ENCODE peak calls at places on chromosomes 3 and 15, in six cellular contexts. P is astrocyte of the spinal cord, E is cardiac fibroblast, J is mesothelial cell of epicardium, O is left ventricle myocardium inferior, S is choroid plexus epithelial cell. K is an unnamed sample.

GRCh38 chr3:182969277-182969676 is 11.1 kb downstream of the DCUN1D1 start:
- DNase-seq in P (peak; percentile 69), S (peak; percentile 85), E (peak; percentile 80), J (no peak), O (no peak), K (no peak)

GRCh38 chr3:53721187-53721946 is 124.9 kb downstream of the CHDH start:
- DNase-seq in P (peak; percentile 8), E (peak; percentile 9), J (no peak), S (no peak), O (no peak), K (no peak)

GRCh38 chr3:45365060-45365459 is 23.3 kb upstream of the LARS2 start:
- DNase-seq in P (peak; percentile 27), E (no peak), O (no peak), J (no peak), S (no peak), K (no peak)

GRCh38 chr3:45154641-45155147 is 8.5 kb upstream of the CDCP1 start:
- DNase-seq in J (no peak), O (no peak), E (peak; percentile 75), S (peak; percentile 35), P (peak; percentile 54), K (no peak)

GRCh38 chr15:51299187-51300015 is 39.0 kb downstream of the CYP19A1 start:
- DNase-seq in S (no peak), E (no peak), P (no peak), O (no peak), J (no peak), K (no peak)

GRCh38 chr15:57364282-57365007 is 11.9 kb upstream of the CGNL1 start:
- DNase-seq in P (peak; percentile 39), J (no peak), E (no peak), O (no peak), S (peak; percentile 57), K (no peak)

GRCh38 chr3:50272911-50273688 is 4.2 kb downstream of the SEMA3B start:
- DNase-seq in J (peak; percentile 73), E (peak; percentile 76), P (peak; percentile 67), O (peak; percentile 85), S (peak; percentile 72), K (peak; percentile 91)

GRCh38 chr15:40048155-40048792 is 9.3 kb upstream of the SRP14 start:
- DNase-seq in P (no peak), J (no peak), E (no peak), S (no peak), O (no peak), K (no peak)

GRCh38 chr3:125043599-125044151 is 12.1 kb downstream of the HEG1 start:
- DNase-seq in P (no peak), O (peak; percentile 60), J (no peak), S (no peak), E (no peak), K (no peak)

DNA sequence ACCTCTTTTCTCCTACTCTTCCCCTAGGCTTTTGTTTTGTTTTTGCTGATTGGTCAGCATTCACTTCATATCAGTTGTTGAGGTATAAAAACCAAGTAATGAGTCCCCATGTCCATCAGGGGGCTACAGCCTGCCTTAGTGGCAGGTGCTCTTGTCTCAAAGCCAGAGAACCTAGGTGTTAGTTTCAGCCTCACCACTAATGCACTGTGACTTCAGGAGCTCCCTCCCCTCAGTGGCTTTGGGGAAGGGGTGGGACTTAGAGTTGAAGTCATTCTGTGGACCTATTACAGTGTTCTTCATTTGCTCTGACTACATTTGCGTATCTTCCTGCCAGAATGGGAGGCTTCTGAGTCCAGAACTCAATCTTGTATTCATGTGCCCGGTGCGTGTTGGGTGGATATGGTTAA is 41.6 kb downstream of the NR2C2 start:
- DNase-seq in S (no peak), E (no peak), J (no peak), O (no peak), P (no peak), K (peak; percentile 21)
- TF ChIP-seq CTCF in S (no peak), E (no peak), J (no peak), O (no peak), P (no peak), K (no peak)

GRCh38 chr3:71509024-71509423 is 74.5 kb downstream of the FOXP1 start:
- DNase-seq in S (no peak), E (peak; percentile 42), O (no peak), P (peak; percentile 48), J (no peak), K (no peak)

GRCh38 chr3:71511037-71511436 is 72.5 kb downstream of the FOXP1 start:
- DNase-seq in O (no peak), J (no peak), E (peak; percentile 92), P (peak; percentile 99), S (peak; percentile 98), K (no peak)

GRCh38 chr3:71512000-71512399 is 71.5 kb downstream of the FOXP1 start:
- DNase-seq in J (no peak), O (no peak), S (no peak), P (no peak), E (no peak), K (no peak)

GRCh38 chr3:71511446-71511845 is 72.1 kb downstream of the FOXP1 start:
- DNase-seq in P (no peak), E (no peak), S (no peak), O (no peak), J (no peak), K (no peak)

GRCh38 chr3:71510485-71510884 is 73.0 kb downstream of the FOXP1 start:
- DNase-seq in J (no peak), S (peak; percentile 87), P (peak; percentile 85), E (peak; percentile 63), O (no peak), K (no peak)
- TF ChIP-seq CTCF in J (no peak), S (peak; percentile 65), P (peak; percentile 58), E (peak; percentile 33), O (no peak), K (no peak)

DNA sequence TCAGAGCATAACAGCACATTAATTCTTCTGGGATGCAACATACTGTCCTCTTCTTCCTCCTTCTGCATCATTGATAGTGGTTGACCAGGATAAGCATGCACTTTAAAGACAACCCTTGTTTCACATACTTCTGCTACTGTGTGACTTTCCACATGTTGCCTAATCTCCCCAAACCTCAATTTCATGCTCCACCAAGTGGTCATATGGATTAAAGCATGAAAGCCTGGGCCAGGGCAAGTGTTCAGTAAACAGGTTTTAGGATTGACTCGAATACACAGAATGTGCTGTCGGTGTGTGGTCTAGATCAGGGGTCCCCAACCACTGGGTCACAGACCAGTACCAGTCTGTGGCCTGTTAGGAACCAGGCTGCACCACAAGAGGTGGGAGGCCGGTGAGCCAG is 22.5 kb upstream of the BFSP2 start:
- DNase-seq in S (peak; percentile 82), E (peak; percentile 76), O (no peak), P (peak; percentile 65), J (no peak), K (no peak)
- TF ChIP-seq CTCF in S (peak; percentile 75), E (peak; percentile 63), O (peak; percentile 56), P (peak; percentile 64), J (no peak), K (no peak)

GRCh38 chr3:27685474-27685873 is 36.6 kb downstream of the EOMES start:
- DNase-seq in O (no peak), P (no peak), S (no peak), E (no peak), J (no peak), K (no peak)

GRCh38 chr3:27684302-27684701 is 37.8 kb downstream of the EOMES start:
- DNase-seq in E (no peak), P (no peak), J (no peak), S (no peak), O (no peak), K (no peak)

GRCh38 chr3:27686642-27687041 is 35.5 kb downstream of the EOMES start:
- DNase-seq in J (no peak), P (peak; percentile 62), S (peak; percentile 91), O (no peak), E (peak; percentile 89), K (no peak)

DNA sequence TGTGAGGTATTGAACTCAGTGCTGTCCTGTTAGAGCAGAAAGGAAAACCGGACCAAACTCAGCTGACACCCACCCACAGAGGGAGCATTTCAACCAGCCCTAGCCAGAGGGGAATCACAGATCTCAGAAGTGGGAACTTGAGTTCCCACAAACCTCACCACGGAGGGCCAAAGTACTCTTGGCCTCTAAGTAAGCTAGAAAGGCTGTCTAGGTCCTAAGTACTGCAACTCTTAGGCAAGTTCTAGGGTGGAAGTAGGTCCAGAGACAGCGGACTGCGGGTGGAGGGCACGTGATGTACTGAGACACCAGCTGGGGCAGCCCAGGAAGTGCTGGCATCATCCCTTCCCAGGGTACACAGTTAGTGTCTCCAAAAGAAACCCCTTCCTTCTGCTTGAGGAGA is 34.1 kb downstream of the EOMES start:
- DNase-seq in O (no peak), P (no peak), J (no peak), S (no peak), E (no peak), K (no peak)
- TF ChIP-seq CTCF in O (no peak), P (no peak), J (no peak), S (no peak), E (no peak), K (no peak)

GRCh38 chr3:138945646-138946553 is 1.0 kb downstream of the FOXL2 start:
- DNase-seq in J (no peak), P (peak; percentile 26), E (peak; percentile 42), S (peak; percentile 46), O (no peak), K (peak; percentile 21)
- TF ChIP-seq CTCF in J (no peak), P (peak; percentile 38), E (peak; percentile 18), S (peak; percentile 35), O (peak; percentile 9), K (no peak)

DNA sequence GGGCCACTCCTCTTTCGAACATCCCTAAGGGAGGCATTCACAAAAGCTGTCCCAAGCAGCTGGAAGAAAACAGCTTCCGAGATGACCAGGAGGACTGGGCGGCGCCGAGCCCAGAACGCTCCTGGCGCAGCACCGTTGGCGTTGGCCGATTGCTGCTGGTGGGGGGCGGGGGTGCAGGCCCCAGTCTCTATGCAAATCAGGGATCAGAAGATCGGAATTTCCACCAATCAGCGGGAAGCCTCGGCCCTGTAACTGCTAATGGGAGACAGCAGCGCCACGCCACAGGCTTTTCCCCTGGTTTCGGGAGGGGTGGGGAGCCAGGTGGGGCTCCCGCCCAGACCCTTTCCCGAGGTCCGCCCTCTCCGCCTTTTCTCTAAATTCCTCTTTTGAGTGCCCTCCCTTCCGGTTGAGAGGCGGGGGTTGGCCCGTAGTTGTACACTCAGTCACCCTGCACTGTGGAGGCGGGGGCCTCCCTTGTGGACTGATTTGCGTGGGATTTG is 27.0 kb downstream of the HMCES start:
- DNase-seq in P (peak; percentile 80), O (peak; percentile 81), E (peak; percentile 94), S (peak; percentile 89), J (peak; percentile 65), K (peak; percentile 46)
- TF ChIP-seq CTCF in P (no peak), O (no peak), E (no peak), S (no peak), J (no peak), K (no peak)